ENCODE peak calls at places on chromosomes 5 and 9, in ten cellular contexts. I, F, E, C, X, L, P, J, U and Z are unnamed samples.

GRCh38 chr9:71822455-71822854 is 54.1 kb upstream of the CEMIP2 start:
- DNase-seq in I (no peak), F (no peak), E (no peak), C (no peak), X (no peak), L (no peak), P (no peak), J (no peak), U (no peak), Z (no peak)

GRCh38 chr5:146756546-146756945 is 122.0 kb downstream of the PPP2R2B start:
- DNase-seq in I (no peak), F (no peak), E (no peak), C (no peak), X (no peak), L (no peak), P (no peak), J (no peak), U (no peak), Z (no peak)

GRCh38 chr5:181152406-181152805 is 5.0 kb downstream of the OR2V2 start:
- DNase-seq in I (no peak), F (no peak), E (peak), C (no peak), X (peak), L (no peak), P (no peak), J (no peak), U (no peak), Z (peak)

GRCh38 chr9:14661421-14662059 is 31.7 kb downstream of the ZDHHC21 start:
- DNase-seq in I (no peak), F (no peak), E (peak), C (no peak), X (peak), L (no peak), P (no peak), J (no peak), U (no peak), Z (no peak)

GRCh38 chr5:77642915-77643653 is 4.6 kb upstream of the OTP start:
- DNase-seq in I (no peak), F (no peak), E (no peak), C (no peak), X (no peak), L (no peak), P (no peak), J (no peak), U (no peak), Z (no peak)

GRCh38 chr9:136667217-136667939 is 4.7 kb downstream of the EGFL7 start:
- DNase-seq in I (no peak), F (no peak), E (no peak), C (no peak), X (no peak), L (no peak), P (no peak), J (no peak), U (no peak), Z (no peak)

GRCh38 chr5:158175664-158176507 is 316.9 kb upstream of the CLINT1 start:
- DNase-seq in I (no peak), F (no peak), E (no peak), C (no peak), X (no peak), L (no peak), P (no peak), J (no peak), U (no peak), Z (no peak)

GRCh38 chr5:132272341-132273210 is 15.1 kb downstream of the PDLIM4 start:
- DNase-seq in I (peak), F (no peak), E (peak), C (peak), X (peak), L (peak), P (peak), J (peak), U (peak), Z (no peak)

GRCh38 chr5:51838459-51839253 is 455.4 kb downstream of the ISL1 start:
- DNase-seq in I (no peak), F (no peak), E (no peak), C (no peak), X (no peak), L (no peak), P (no peak), J (no peak), U (no peak), Z (no peak)

GRCh38 chr5:90606539-90606938 is 47.9 kb downstream of the ADGRV1 start:
- DNase-seq in I (no peak), F (peak), E (no peak), C (no peak), X (peak), L (no peak), P (no peak), J (no peak), U (no peak), Z (no peak)

GRCh38 chr5:32506251-32506661 is 61.7 kb upstream of the ZFR start:
- DNase-seq in I (no peak), F (no peak), E (peak), C (no peak), X (no peak), L (no peak), P (no peak), J (peak), U (no peak), Z (no peak)

GRCh38 chr9:80793706-80794105 is 895.6 kb downstream of the TLE1 start:
- DNase-seq in I (no peak), F (no peak), E (no peak), C (no peak), X (no peak), L (no peak), P (no peak), J (no peak), U (no peak), Z (no peak)

GRCh38 chr5:172749881-172750608 is 20.9 kb downstream of the DUSP1 start:
- DNase-seq in I (no peak), F (no peak), E (no peak), C (no peak), X (no peak), L (no peak), P (no peak), J (peak), U (no peak), Z (no peak)

GRCh38 chr5:140038373-140038957 is 4.6 kb downstream of the NRG2 start:
- DNase-seq in I (no peak), F (no peak), E (peak), C (no peak), X (no peak), L (no peak), P (no peak), J (no peak), U (no peak), Z (no peak)

GRCh38 chr5:91641730-91642350 is 258.7 kb upstream of the ARRDC3 start:
- DNase-seq in I (no peak), F (peak), E (peak), C (no peak), X (peak), L (no peak), P (peak), J (no peak), U (no peak), Z (no peak)

GRCh38 chr5:149134778-149135169 is 6.5 kb upstream of the ABLIM3 start:
- DNase-seq in I (no peak), F (no peak), E (no peak), C (no peak), X (no peak), L (no peak), P (no peak), J (no peak), U (no peak), Z (no peak)

GRCh38 chr5:180831139-180832080 is 28.8 kb upstream of the MGAT1 start:
- DNase-seq in I (peak), F (peak), E (peak), C (peak), X (no peak), L (peak), P (peak), J (peak), U (peak), Z (peak)

GRCh38 chr5:2023196-2023595 is 140.5 kb upstream of the IRX4 start:
- DNase-seq in I (no peak), F (no peak), E (no peak), C (no peak), X (no peak), L (no peak), P (no peak), J (no peak), U (no peak), Z (no peak)

GRCh38 chr5:14156611-14157493 is 13.7 kb downstream of the TRIO start:
- DNase-seq in I (peak), F (peak), E (peak), C (peak), X (peak), L (no peak), P (peak), J (no peak), U (no peak), Z (peak)

GRCh38 chr5:82308997-82309670 is 31.0 kb upstream of the RPS23 start:
- DNase-seq in I (no peak), F (no peak), E (peak), C (no peak), X (no peak), L (no peak), P (no peak), J (no peak), U (no peak), Z (no peak)

GRCh38 chr5:146345578-146346366 is 7.1 kb downstream of the POU4F3 start:
- DNase-seq in I (no peak), F (no peak), E (no peak), C (no peak), X (no peak), L (no peak), P (no peak), J (no peak), U (no peak), Z (no peak)

DNA sequence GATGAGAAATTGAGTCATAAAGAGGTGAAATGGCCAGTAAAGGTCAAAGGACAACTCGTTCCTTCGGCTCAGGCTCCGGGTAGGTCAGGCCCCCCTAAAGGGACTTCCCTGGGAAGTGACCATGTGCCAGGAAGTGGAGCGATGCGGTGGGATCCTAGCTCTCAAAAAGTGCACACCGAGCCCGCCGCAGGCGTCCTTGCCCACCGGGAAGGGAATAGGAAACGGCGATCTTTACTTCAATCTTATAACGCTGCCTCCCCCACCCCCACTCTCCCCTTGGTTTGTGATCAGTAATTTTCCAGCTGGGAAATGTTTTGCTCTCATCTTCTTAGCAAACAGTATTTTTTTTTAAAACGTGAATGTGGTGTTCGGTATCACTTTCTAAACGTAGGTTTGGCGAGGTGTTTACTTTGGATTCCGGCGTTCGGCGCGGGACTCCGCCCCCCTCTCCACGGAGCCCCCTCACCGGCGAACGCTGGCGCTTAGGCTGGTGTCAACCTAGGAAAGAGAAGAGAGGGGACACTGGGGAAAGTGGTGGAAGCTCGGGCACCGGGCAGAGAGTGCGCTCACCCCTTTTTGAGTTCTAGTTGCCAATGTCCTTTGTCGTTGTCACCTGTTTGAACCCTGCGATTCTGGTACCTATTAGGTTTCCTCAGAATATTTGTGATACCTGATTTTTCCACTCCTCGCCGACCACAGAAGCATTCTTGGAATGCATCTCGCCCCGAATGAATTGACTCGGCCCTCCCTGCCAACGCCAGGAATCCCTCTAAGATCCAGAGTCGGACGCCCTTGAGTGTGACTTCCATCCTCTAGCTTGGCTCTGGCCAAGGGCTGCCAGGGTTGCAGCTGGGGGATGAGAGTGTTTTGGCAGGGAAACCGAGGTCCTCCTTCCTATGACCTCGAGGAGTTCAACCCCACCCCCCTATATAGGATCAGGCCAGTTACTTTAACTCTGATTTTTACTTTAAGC is 1.8 kb upstream of the KLF4 start:
- DNase-seq in I (peak), F (no peak), E (no peak), C (peak), X (no peak), L (peak), P (no peak), J (peak), U (no peak), Z (no peak)
- TF ChIP-seq POLR2A in I (no peak), F (no peak), E (no peak), C (no peak), X (no peak), L (no peak), P (no peak), J (no peak), U (no peak), Z (no peak)

GRCh38 chr9:38415846-38416245 is 8.4 kb downstream of the IGFBPL1 start:
- DNase-seq in I (no peak), F (no peak), E (no peak), C (no peak), X (no peak), L (no peak), P (no peak), J (peak), U (no peak), Z (no peak)

GRCh38 chr9:38414040-38414723 is 10.1 kb downstream of the IGFBPL1 start:
- DNase-seq in I (no peak), F (no peak), E (no peak), C (no peak), X (no peak), L (no peak), P (no peak), J (peak), U (no peak), Z (no peak)

GRCh38 chr9:38416461-38416860 is 7.8 kb downstream of the IGFBPL1 start:
- DNase-seq in I (no peak), F (no peak), E (no peak), C (no peak), X (no peak), L (no peak), P (no peak), J (no peak), U (no peak), Z (no peak)

GRCh38 chr9:38413283-38413682 is 11.0 kb downstream of the IGFBPL1 start:
- DNase-seq in I (no peak), F (no peak), E (no peak), C (no peak), X (no peak), L (no peak), P (no peak), J (peak), U (no peak), Z (no peak)

DNA sequence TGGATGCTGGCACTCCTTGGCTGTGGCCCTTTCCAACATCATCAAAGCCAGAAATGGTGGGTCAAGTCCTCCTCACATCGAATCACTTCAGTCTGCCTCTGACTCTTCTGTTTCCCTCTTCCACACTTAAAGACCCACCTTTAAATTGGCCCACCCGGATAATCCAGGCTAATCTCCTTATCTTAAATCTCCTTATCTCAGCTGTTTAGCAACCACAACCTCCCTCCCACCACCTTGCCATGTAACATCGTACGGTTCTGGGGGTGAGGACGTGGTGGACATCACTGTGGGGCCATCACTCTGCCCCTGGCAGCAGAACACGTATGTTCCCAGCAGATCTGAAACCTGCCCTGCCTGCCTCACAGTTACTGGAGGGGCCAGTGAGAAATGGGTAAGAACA is 11.5 kb downstream of the IGFBPL1 start:
- DNase-seq in I (no peak), F (no peak), E (no peak), C (no peak), X (no peak), L (no peak), P (no peak), J (peak), U (no peak), Z (no peak)
- TF ChIP-seq POLR2A in I (no peak), F (no peak), E (no peak), C (no peak), X (no peak), L (no peak), P (no peak), J (no peak), U (no peak), Z (no peak)

GRCh38 chr5:134524826-134525686 is at the start of gene JADE2:
- DNase-seq in I (peak), F (no peak), E (peak), C (peak), X (peak), L (peak), P (peak), J (peak), U (peak), Z (peak)

GRCh38 chr5:134527156-134527960 is 1.9 kb downstream of the JADE2 start:
- DNase-seq in I (peak), F (no peak), E (peak), C (peak), X (peak), L (peak), P (peak), J (peak), U (peak), Z (peak)

GRCh38 chr5:134526483-134527155 is 1.1 kb downstream of the JADE2 start:
- DNase-seq in I (peak), F (peak), E (no peak), C (peak), X (peak), L (peak), P (no peak), J (peak), U (peak), Z (peak)

GRCh38 chr5:134524219-134524825 is 1.1 kb upstream of the JADE2 start:
- DNase-seq in I (peak), F (no peak), E (peak), C (peak), X (no peak), L (peak), P (peak), J (peak), U (peak), Z (peak)

GRCh38 chr5:134525687-134526482 is 415 bp downstream of the JADE2 start:
- DNase-seq in I (peak), F (no peak), E (peak), C (peak), X (peak), L (peak), P (peak), J (peak), U (no peak), Z (peak)
- TF ChIP-seq POLR2A in I (no peak), F (peak), E (peak), C (peak), X (peak), L (peak), P (peak), J (no peak), U (peak), Z (peak)

DNA sequence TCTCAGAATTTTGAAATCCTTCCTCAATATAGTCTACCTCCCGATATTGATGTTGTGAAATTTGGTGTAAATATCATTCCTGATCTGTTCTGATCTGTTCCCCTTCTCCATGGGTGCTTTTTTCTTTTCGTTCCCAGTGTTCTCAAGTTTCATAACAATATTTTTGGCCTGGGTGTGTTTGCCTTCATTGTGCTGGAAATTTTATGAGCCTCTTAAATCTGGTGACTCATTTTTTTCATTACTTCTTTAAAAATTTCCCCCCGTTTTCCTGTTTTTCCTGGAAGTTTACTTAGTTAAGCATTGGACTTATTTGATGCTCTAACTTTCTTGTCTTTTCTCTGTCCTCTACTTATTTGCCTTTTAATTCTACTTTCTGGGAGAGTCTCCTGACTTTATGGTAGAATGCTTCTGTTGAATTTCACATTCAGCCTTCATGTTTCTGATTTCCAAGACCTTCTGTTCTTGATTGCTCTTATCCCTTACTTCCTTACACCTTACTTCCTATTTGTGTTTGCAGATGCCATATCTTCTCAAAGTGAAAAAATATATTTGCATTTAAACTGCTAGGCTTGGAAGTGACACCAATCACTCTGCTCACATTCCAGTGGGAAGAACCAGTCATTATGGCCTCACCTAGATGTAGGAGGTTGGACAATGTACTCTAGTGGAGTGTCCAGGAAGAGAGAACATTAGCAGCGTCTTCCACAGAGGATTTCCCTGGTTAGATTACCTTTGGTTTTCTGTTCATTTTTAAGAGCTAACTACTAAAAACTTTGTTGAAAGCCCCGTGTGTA is 441.9 kb downstream of the ARHGEF28 start:
- DNase-seq in I (no peak), F (peak), E (no peak), C (no peak), X (no peak), L (no peak), P (peak), J (no peak), U (no peak), Z (no peak)
- TF ChIP-seq POLR2A in I (no peak), F (no peak), E (no peak), C (no peak), X (no peak), L (no peak), P (no peak), J (no peak), U (no peak), Z (no peak)

GRCh38 chr5:892390-893136 is at the start of the genes BRD9 and TRIP13:
- DNase-seq in I (peak), F (peak), E (peak), C (peak), X (peak), L (peak), P (peak), J (peak), U (peak), Z (peak)
- TF ChIP-seq POLR2A in I (peak), F (peak), E (peak), C (no peak), X (peak), L (peak), P (peak), J (no peak), U (no peak), Z (peak)